ENCODE peak calls at places on chromosomes 2 and 18, in four cellular contexts. E is WTC11, B is HepG2, K is GM12878. Z is an unnamed sample.

GRCh38 chr2:134347756-134348155 is 93.9 kb downstream of the MGAT5 start:
- DNase-seq in E (no peak), K (no peak), B (no peak), Z (no peak)

GRCh38 chr2:88671786-88672427 is 19.6 kb upstream of the RPIA start:
- DNase-seq in E (no peak), K (no peak), B (peak), Z (peak)

GRCh38 chr2:160747771-160748170 is 254.2 kb upstream of the RBMS1 start:
- DNase-seq in B (no peak), E (no peak), K (no peak), Z (no peak)

GRCh38 chr2:54524236-54524991 is 68.3 kb downstream of the SPTBN1 start:
- DNase-seq in E (no peak), K (peak), B (no peak), Z (peak)

GRCh38 chr2:204470178-204470620 is 75.1 kb upstream of the PARD3B start:
- DNase-seq in B (no peak), E (no peak), K (no peak), Z (no peak)

GRCh38 chr2:59654753-59655152 is 898.7 kb downstream of the BCL11A start:
- DNase-seq in K (no peak), B (no peak), E (no peak), Z (no peak)

GRCh38 chr2:141362311-141362710 is 768.5 kb downstream of the LRP1B start:
- DNase-seq in K (no peak), E (no peak), B (no peak), Z (no peak)

GRCh38 chr2:83874066-83874465 is 585.0 kb downstream of the SUCLG1 start:
- DNase-seq in B (no peak), K (no peak), E (no peak), Z (no peak)

GRCh38 chr2:136394136-136395060 is 276.4 kb upstream of the CXCR4 start:
- DNase-seq in B (no peak), K (no peak), E (no peak), Z (no peak)

GRCh38 chr18:79952996-79953559 is 1.6 kb upstream of the SLC66A2 start:
- DNase-seq in K (no peak), E (peak), B (no peak), Z (no peak)

GRCh38 chr2:228777855-228778355 is 493.2 kb downstream of the PID1 start:
- DNase-seq in K (no peak), E (no peak), B (no peak), Z (no peak)

GRCh38 chr2:52976132-52976949 is 791.3 kb upstream of the CHAC2 start:
- DNase-seq in E (peak), K (no peak), B (no peak), Z (no peak)

GRCh38 chr2:216404010-216404618 is 8.2 kb upstream of the SMARCAL1 start:
- DNase-seq in K (no peak), E (peak), B (peak), Z (peak)

GRCh38 chr2:215998636-215999035 is 14.7 kb downstream of the MREG start:
- DNase-seq in B (no peak), K (no peak), E (no peak), Z (no peak)

GRCh38 chr18:32351014-32351413 is 119.7 kb downstream of the GAREM1 start:
- DNase-seq in B (no peak), K (no peak), E (no peak), Z (no peak)

GRCh38 chr2:234081970-234082822 is 31.7 kb downstream of the SPP2 start:
- DNase-seq in B (peak), E (no peak), K (no peak), Z (no peak)

GRCh38 chr18:7155887-7156286 is 38.3 kb upstream of the LAMA1 start:
- DNase-seq in E (no peak), K (no peak), B (no peak), Z (no peak)

GRCh38 chr2:185695711-185696110 is 42.9 kb upstream of the FSIP2 start:
- DNase-seq in E (no peak), K (no peak), B (no peak), Z (no peak)
- TF ChIP-seq CBFB in E (no peak), K (no peak), B (no peak), Z (no peak)

GRCh38 chr2:239180526-239181073 is 220.2 kb downstream of the HDAC4 start:
- DNase-seq in E (no peak), K (no peak), B (no peak), Z (no peak)

GRCh38 chr2:239182981-239183791 is 217.6 kb downstream of the HDAC4 start:
- DNase-seq in K (no peak), B (no peak), E (no peak), Z (no peak)

GRCh38 chr2:239181074-239181581 is 219.7 kb downstream of the HDAC4 start:
- DNase-seq in E (no peak), B (no peak), K (no peak), Z (no peak)

GRCh38 chr2:239179851-239180371 is 220.9 kb downstream of the HDAC4 start:
- DNase-seq in E (peak), K (no peak), B (no peak), Z (no peak)

GRCh38 chr2:239181601-239182471 is 219.0 kb downstream of the HDAC4 start:
- DNase-seq in E (no peak), B (peak), K (no peak), Z (no peak)
- TF ChIP-seq CBFB in E (no peak), B (no peak), K (no peak), Z (no peak)

DNA sequence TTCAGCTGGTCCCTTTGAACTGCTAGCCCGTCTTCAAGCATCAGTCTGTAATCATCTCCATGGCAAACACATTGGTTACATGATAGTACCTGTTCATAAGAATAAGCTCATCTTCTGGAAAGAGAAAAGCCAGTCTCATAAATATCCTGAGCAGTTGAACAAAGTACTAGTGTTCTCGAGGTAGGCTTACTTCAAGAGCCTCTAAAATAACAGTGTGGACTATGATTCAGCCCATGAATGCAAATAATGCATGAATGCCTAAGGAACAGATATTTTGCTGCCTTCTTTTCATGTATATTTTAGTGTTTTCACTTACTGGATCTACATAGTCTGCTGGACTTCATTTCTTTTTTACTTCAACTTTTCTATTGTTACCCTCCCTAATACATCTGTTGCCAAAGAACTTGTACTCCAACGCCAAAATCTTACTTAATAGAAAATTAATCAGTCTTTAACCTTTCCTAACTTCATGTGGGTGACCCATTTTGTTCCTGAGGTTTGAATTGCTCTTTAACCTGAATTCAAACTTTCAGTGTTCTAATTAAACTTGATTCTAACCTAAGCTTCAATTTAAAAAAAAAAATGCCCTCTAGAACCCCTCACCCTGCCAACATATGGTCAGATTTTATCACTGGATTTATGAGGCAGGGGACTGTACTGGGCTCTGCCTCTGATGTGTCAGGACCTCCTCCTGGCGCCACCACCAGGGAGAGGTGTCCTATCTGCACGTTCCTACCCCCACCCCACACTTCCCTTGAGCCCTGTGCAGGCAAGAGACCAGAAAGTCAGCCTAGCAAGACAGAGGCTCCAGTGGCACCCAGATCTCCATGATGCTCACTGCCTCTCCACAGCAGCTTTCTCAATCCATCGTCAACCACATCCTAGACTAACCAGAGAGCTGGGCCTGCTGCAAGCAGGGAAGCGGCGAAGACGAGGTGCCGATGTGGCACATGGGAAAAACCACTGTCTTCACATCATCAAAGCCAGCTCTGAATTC is 264.7 kb upstream of the ID2 start:
- DNase-seq in K (no peak), B (peak), E (no peak), Z (no peak)
- TF ChIP-seq CBFB in K (no peak), B (no peak), E (no peak), Z (no peak)

GRCh38 chr2:110166246-110166645 is 38.6 kb downstream of the NPHP1 start:
- DNase-seq in K (no peak), B (no peak), E (no peak), Z (no peak)
- TF ChIP-seq CBFB in K (no peak), B (no peak), E (no peak), Z (no peak)

DNA sequence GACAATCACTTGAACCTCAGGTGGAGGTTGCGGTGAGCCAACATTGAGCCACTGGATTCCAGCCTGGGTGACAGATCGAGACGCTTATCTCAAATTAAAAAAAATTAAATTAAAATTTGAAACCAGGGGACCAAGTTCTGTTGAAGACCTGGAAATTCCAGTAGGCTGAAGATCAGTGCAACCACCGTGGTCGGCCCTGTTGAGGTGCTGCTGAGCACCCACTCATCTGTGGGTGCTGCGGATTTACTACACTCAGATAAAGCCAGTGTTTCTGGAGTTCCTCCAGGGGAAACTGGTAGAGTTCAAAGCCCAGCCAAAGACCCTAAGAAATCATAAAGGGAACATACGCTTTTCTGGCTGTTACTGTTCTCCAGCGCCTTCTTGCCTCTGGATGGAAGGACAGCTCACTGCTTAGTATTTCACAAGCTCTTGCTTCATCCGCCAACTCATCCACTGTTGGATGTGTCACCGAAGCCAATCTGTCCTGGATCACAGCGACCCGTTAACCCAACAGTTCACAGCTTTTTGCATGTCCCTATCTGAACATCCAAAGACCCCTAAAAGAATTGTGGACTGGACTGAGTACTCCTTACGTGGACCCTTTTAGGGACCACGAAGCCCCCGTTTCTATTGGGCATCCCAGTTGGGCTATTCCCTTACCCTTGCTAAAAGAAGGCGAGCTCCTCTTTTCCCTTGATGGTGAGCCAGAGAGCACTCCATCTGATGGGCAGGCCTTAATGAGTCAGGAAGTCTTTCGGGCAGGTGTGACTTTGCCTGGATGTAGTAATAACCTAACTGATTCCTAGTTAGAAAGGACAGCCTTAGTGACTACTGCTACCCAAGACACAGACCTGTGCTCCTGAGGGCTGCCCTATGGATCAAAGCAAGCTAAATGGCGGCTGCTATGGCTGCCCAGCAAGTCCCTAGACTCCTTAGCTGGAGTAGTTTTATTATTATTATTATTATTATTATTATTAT is 6.0 kb upstream of the ALPP start:
- DNase-seq in B (no peak), E (peak), K (no peak), Z (no peak)
- TF ChIP-seq CBFB in B (no peak), E (no peak), K (no peak), Z (no peak)

GRCh38 chr2:200705305-200705985 is 106.3 kb upstream of the BZW1 start:
- DNase-seq in E (peak), K (no peak), B (peak), Z (peak)
- TF ChIP-seq CBFB in E (no peak), K (no peak), B (no peak), Z (no peak)

GRCh38 chr2:236499691-236500573 is 69.7 kb upstream of the ACKR3 start:
- DNase-seq in K (no peak), E (no peak), B (no peak), Z (no peak)
- TF ChIP-seq CBFB in K (no peak), E (no peak), B (no peak), Z (no peak)